ENCODE peak calls at places on chromosomes 6 and 20, in six cellular contexts. Y is fibroblast of the aortic adventitia, S is heart left ventricle, K is pancreas, D is astrocyte of the cerebellum, H is right lobe of liver. E is an unnamed sample.

GRCh38 chr6:149012040-149012545 is 265.3 kb downstream of the UST start:
- DNase-seq in K (no peak), H (no peak), S (no peak), D (peak), Y (peak), E (peak)

GRCh38 chr20:13333036-13333435 is 112.0 kb downstream of the ISM1 start:
- DNase-seq in H (no peak), K (no peak), S (no peak), Y (no peak), D (no peak), E (peak)

GRCh38 chr20:57594092-57594911 is 25.9 kb downstream of the ZBP1 start:
- DNase-seq in D (no peak), H (peak), S (no peak), K (no peak), Y (peak), E (no peak)

GRCh38 chr6:28657367-28657755 is 131.7 kb downstream of the GPX5 start:
- DNase-seq in Y (no peak), D (no peak), S (no peak), H (no peak), K (no peak), E (no peak)

GRCh38 chr20:63080411-63080810 is 73.6 kb upstream of the BHLHE23 start:
- DNase-seq in S (no peak), K (no peak), H (peak), D (no peak), Y (no peak), E (no peak)

GRCh38 chr6:126957721-126958120 is 160.8 kb upstream of the RSPO3 start:
- DNase-seq in H (no peak), S (no peak), Y (no peak), K (no peak), D (no peak), E (no peak)

GRCh38 chr6:33746036-33746600 is 587 bp downstream of the IP6K3 start:
- DNase-seq in Y (no peak), S (peak), D (no peak), K (no peak), H (peak), E (no peak)

GRCh38 chr20:44646023-44646640 is 5.4 kb downstream of the ADA start:
- DNase-seq in S (no peak), Y (no peak), K (no peak), H (no peak), D (no peak), E (no peak)

GRCh38 chr6:3455490-3456394 is 1.1 kb downstream of the SLC22A23 start:
- DNase-seq in H (peak), S (peak), D (no peak), K (peak), Y (no peak), E (no peak)

GRCh38 chr6:52191824-52192223 is 5.6 kb downstream of the IL17A start:
- DNase-seq in Y (no peak), D (no peak), K (no peak), H (no peak), S (no peak), E (no peak)

GRCh38 chr20:34874094-34874654 is 1.5 kb upstream of the GGT7 start:
- DNase-seq in D (peak), Y (peak), S (peak), K (peak), H (peak), E (peak)

GRCh38 chr20:43938932-43939761 is 24.5 kb downstream of the TOX2 start:
- DNase-seq in D (peak), Y (peak), S (peak), H (peak), K (peak), E (peak)

GRCh38 chr20:22583773-22584629 is at the start of gene FOXA2:
- DNase-seq in Y (no peak), D (no peak), H (peak), K (peak), S (no peak), E (no peak)

GRCh38 chr6:45003961-45004360 is 324.2 kb upstream of the RUNX2 start:
- DNase-seq in Y (no peak), S (no peak), K (no peak), D (no peak), H (no peak), E (no peak)

GRCh38 chr20:50526403-50526989 is 16.3 kb downstream of the PTPN1 start:
- DNase-seq in K (no peak), D (no peak), S (no peak), Y (no peak), H (no peak), E (no peak)

DNA sequence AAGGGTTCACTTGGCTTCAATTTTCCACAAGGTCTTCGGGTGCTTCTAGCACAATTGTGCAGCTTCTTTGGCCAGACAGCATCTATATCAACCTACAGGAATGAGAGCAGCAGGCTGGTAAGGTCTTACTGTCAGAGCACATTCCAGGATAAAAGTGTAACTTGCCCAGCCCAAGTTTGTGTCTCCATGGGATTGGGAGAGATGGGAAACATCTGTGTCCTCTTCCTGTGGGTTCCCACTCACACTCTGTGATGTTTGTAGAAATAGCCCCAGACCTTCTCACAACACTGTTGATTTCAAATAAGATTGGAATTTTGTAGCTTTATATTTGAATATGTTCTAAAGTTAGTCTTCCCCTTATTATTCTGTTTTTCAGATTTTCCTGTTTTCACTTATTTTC is 83.4 kb upstream of the RGS17 start:
- DNase-seq in K (no peak), Y (peak), D (no peak), S (no peak), H (no peak), E (no peak)
- TF ChIP-seq CTCF in K (no peak), Y (no peak), D (no peak), S (no peak), H (no peak), E (no peak)

GRCh38 chr6:43060755-43061633 is 1.6 kb downstream of the KLC4 start:
- DNase-seq in S (no peak), K (no peak), D (no peak), H (peak), Y (no peak), E (no peak)
- H3K4me3 ChIP-seq in S (peak), K (no peak), D (peak), H (peak), Y (peak), E (peak)

GRCh38 chr6:168919455-168920179 is 334.0 kb downstream of the THBS2 start:
- DNase-seq in K (peak), H (no peak), S (no peak), Y (no peak), D (no peak), E (no peak)
- TF ChIP-seq CTCF in K (no peak), H (no peak), S (no peak), Y (no peak), D (no peak), E (no peak)

GRCh38 chr6:144332177-144332576 is 47.0 kb downstream of the UTRN start:
- DNase-seq in Y (no peak), H (no peak), D (no peak), K (no peak), S (no peak), E (no peak)

GRCh38 chr6:144335914-144336313 is 50.8 kb downstream of the UTRN start:
- DNase-seq in Y (no peak), D (no peak), S (no peak), K (no peak), H (no peak), E (no peak)

GRCh38 chr6:144331610-144332009 is 46.5 kb downstream of the UTRN start:
- DNase-seq in H (no peak), K (no peak), D (peak), S (no peak), Y (peak), E (no peak)

GRCh38 chr6:144335315-144335861 is 50.3 kb downstream of the UTRN start:
- DNase-seq in S (no peak), Y (no peak), H (no peak), K (no peak), D (no peak), E (no peak)

GRCh38 chr6:144334150-144334708 is 49.1 kb downstream of the UTRN start:
- DNase-seq in Y (no peak), K (no peak), S (no peak), H (peak), D (no peak), E (no peak)
- H3K4me3 ChIP-seq in Y (no peak), K (no peak), S (no peak), H (no peak), D (no peak), E (no peak)

DNA sequence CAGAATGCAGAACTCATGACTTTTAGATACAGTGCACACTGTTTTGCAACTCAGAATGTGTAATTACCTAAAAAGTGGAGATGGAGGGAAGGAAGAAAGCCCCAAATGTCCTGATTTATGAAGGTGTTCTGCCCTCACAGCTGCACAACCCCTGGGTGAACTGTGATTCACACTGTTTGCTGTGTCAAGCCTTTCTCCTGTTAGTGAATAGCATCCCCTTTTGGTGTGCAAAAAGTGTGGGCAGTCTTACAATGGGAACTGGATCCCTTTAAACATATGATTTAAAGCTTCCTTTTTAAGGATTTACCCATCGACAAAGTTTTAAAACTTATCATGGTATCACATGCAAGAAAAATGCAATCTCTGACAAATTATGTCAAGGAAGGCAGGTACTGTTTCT is 633.4 kb upstream of the EPHA7 start:
- DNase-seq in Y (peak), K (no peak), D (no peak), S (no peak), H (no peak), E (no peak)
- TF ChIP-seq CTCF in Y (peak), K (no peak), D (peak), S (no peak), H (no peak), E (peak)

DNA sequence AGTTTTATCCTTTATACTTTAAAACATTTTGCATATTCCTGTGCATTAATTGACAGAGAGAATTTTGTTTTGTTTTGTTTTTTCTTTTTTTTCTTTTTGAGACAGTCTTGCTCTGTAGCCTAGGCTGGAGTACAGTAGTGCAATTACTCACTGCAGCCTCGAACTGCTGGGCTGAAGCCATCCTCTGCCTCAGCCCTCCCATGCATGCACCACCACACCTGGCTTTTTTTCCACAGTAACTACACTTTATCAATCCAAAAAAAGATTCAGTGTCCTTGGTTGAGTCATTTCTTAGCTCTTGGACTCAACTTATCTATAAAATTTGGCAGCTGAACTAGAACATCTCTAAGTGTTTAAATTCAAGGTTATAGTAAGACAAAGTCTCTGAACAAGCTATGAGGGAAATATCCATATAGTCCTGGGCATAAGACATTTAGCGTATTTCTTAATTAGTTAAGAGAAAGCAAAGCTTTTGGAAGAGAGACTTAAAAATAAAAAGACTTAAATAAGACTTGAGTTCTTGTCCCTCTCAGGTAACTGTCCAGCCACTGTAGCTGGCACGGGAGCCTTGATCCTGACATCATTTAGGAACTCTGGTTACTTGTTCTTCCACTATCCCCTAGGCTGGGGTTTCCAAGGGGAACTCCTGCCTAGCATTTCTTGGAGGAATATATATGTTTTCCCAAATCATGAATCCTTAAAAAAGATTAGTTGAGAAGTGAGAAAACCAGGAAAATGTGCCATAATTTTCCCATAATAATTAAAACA is 300.1 kb downstream of the HACE1 start:
- DNase-seq in Y (no peak), H (no peak), K (peak), D (no peak), S (no peak), E (no peak)
- H3K4me3 ChIP-seq in Y (no peak), H (no peak), K (no peak), D (no peak), S (no peak), E (no peak)

E was measured in epithelial cell of proximal tubule.